ENCODE peak calls at places on chromosomes 13 and 19, in five cellular contexts. D, X, O, Y and M are unnamed samples.

GRCh38 chr19:48964205-48965032 is 690 bp upstream of the FTL start:
- DNase-seq in D (peak), X (no peak), O (peak), Y (no peak), M (no peak)

GRCh38 chr19:44846455-44847143 is 502 bp downstream of the NECTIN2 start:
- DNase-seq in D (no peak), X (peak), O (peak), Y (no peak), M (no peak)

GRCh38 chr19:46748325-46749109 is 2.3 kb upstream of the STRN4 start:
- DNase-seq in D (peak), X (no peak), O (peak), Y (peak), M (no peak)

GRCh38 chr13:77516342-77516789 is 19.1 kb upstream of the SCEL start:
- DNase-seq in D (no peak), X (peak), O (no peak), Y (no peak), M (no peak)

GRCh38 chr13:60267498-60268202 is 103.9 kb upstream of the DIAPH3 start:
- DNase-seq in D (peak), X (no peak), O (peak), Y (no peak), M (no peak)

GRCh38 chr13:109383683-109384082 is 402.7 kb downstream of the IRS2 start:
- DNase-seq in D (no peak), X (peak), O (no peak), Y (no peak), M (peak)

GRCh38 chr13:73677041-73677589 is 457.1 kb downstream of the KLF12 start:
- DNase-seq in D (no peak), X (peak), O (no peak), Y (no peak), M (no peak)

GRCh38 chr19:52653161-52653560 is 15.0 kb upstream of the ZNF83 start:
- DNase-seq in D (no peak), X (no peak), O (no peak), Y (no peak), M (no peak)

GRCh38 chr13:46498650-46499049 is 54.3 kb upstream of the LRCH1 start:
- DNase-seq in D (no peak), X (no peak), O (no peak), Y (no peak), M (no peak)

GRCh38 chr19:7459773-7460172 is 29.1 kb downstream of the PEX11G start:
- DNase-seq in D (no peak), X (no peak), O (no peak), Y (no peak), M (no peak)

GRCh38 chr19:17404621-17405249 is 695 bp downstream of the BST2 start:
- DNase-seq in D (no peak), X (no peak), O (no peak), Y (no peak), M (no peak)
- H3K4me3 ChIP-seq in D (peak), X (no peak), O (no peak), Y (peak), M (no peak)

GRCh38 chr13:48976677-48977625 is 1.2 kb downstream of the FNDC3A start:
- DNase-seq in D (peak), X (no peak), O (no peak), Y (no peak), M (peak)
- TF ChIP-seq CTCF in D (no peak), X (no peak), O (no peak), Y (no peak), M (no peak)

DNA sequence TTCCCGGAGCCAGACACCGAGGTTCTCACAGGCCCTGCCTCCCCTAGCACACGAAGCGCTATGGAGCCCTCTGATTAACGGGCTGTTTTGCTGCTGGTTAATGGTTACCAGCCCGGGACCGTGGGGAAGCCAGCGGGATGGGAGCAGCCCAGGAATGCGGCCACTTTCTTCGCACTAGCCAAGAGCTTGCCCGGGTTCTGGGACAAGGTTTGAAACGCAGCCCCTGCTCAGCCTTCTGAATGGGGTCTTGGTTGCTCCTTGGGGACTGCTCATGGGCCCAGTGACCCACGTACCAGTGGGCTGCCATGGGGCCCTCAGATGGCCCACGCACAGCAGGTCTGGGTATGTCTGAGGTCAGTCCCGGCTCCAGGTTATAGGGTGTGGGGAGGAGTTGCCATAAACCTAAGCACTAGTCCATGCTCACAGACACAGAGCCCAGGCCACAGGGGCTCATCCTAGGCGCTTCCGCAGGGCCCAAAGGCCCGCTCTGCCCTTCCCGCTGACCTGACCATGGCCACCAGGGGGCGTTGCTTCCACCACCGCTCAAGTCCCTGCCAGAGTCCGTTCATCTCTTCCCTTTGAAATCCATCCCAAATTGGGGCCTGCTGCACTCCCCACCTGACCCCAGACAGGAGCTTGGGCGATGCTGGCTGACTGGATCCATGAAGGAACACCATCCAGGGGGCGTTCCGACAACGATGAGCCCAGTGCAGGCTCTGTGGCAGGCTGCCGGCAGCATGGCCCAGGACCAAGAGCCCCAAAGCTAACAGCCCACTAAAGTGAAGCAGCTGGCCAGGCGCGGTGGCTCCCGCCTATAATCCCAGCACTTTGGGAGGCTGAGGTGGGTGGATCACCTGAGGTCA is 31.5 kb upstream of the ISYNA1 start:
- DNase-seq in D (peak), X (no peak), O (peak), Y (peak), M (peak)
- H3K4me3 ChIP-seq in D (no peak), X (no peak), O (no peak), Y (no peak), M (no peak)

GRCh38 chr19:57552432-57552831 is 7.2 kb downstream of the ZNF550 start:
- DNase-seq in D (no peak), X (no peak), O (no peak), Y (no peak), M (no peak)
- TF ChIP-seq CTCF in D (no peak), X (no peak), O (no peak), Y (no peak), M (no peak)

DNA sequence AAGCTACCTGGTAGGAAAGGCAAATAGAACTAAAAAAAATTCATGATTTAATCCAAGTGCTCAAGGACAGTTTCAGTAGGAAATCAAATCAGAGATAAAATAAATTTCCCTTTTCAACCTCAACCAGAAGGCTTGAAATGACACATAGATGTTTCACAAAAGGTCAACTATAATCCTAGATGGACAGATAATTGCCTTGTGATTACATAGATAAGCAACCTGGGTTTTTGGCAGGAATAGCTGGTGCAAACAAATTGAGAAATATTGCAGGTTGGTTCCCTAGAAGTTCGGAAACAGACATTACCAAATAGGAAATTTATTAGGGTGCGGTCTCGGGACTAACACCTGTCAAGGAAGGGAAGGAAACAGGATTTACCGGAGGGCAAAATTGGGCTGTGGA is 497.4 kb downstream of the COG6 start:
- DNase-seq in D (no peak), X (no peak), O (no peak), Y (no peak), M (no peak)
- H3K4me3 ChIP-seq in D (no peak), X (no peak), O (no peak), Y (no peak), M (no peak)